ENCODE peak calls at places on chromosome 1, in five cellular contexts. F is midbrain, O is AML-193, G is WTC11, Y is nucleus accumbens. Z is an unnamed sample.

GRCh38 chr1:89629146-89629545 is 3.8 kb upstream of the LRRC8C start:
- DNase-seq in Y (no peak), O (no peak), F (no peak), G (no peak), Z (no peak)

GRCh38 chr1:204623894-204624361 is 61.6 kb downstream of the LRRN2 start:
- DNase-seq in Y (no peak), O (peak; percentile 2), G (peak; percentile 63), F (no peak), Z (peak; percentile 58)

GRCh38 chr1:56302878-56303277 is 276.5 kb downstream of the PLPP3 start:
- DNase-seq in F (no peak), O (no peak), G (no peak), Y (no peak), Z (no peak)

GRCh38 chr1:59926381-59927243 is at the start of gene CYP2J2:
- DNase-seq in F (peak; percentile 82), Y (peak; percentile 79), G (peak; percentile 66), O (no peak), Z (peak; percentile 74)

GRCh38 chr1:9413877-9414213 is 121.2 kb downstream of the SPSB1 start:
- DNase-seq in O (no peak), Y (no peak), F (no peak), G (no peak), Z (no peak)

GRCh38 chr1:232385221-232385620 is 244.7 kb downstream of the SIPA1L2 start:
- DNase-seq in F (no peak), G (no peak), O (no peak), Y (no peak), Z (no peak)

GRCh38 chr1:65075123-65075976 is 72.7 kb upstream of the AK4 start:
- DNase-seq in Y (no peak), F (peak; percentile 29), G (peak; percentile 45), O (peak; percentile 75), Z (peak; percentile 56)

GRCh38 chr1:18840145-18840544 is 19.3 kb downstream of the TAS1R2 start:
- DNase-seq in O (no peak), Y (no peak), G (no peak), F (no peak), Z (no peak)

GRCh38 chr1:192161974-192162373 is 3.7 kb downstream of the RGS18 start:
- DNase-seq in O (no peak), F (no peak), G (no peak), Y (no peak), Z (no peak)

GRCh38 chr1:87963566-87963965 is 634.9 kb downstream of the LMO4 start:
- DNase-seq in F (no peak), G (no peak), Y (no peak), O (no peak), Z (no peak)

GRCh38 chr1:177873238-177873637 is 96.6 kb downstream of the SEC16B start:
- DNase-seq in F (no peak), O (no peak), G (no peak), Y (no peak), Z (no peak)

GRCh38 chr1:21681426-21681825 is 12.3 kb upstream of the RAP1GAP start:
- DNase-seq in O (no peak), Y (no peak), G (no peak), F (no peak), Z (no peak)

GRCh38 chr1:109914587-109915240 is 4.1 kb downstream of the CSF1 start:
- DNase-seq in F (no peak), G (no peak), O (no peak), Y (no peak), Z (no peak)

GRCh38 chr1:12556368-12556930 is 61.6 kb downstream of the DHRS3 start:
- DNase-seq in Y (no peak), F (peak; percentile 45), O (no peak), G (no peak), Z (no peak)

GRCh38 chr1:201745023-201745422 is 83.9 kb upstream of the IPO9 start:
- DNase-seq in G (no peak), O (no peak), F (no peak), Y (no peak), Z (no peak)

GRCh38 chr1:37143818-37144217 is 109.5 kb upstream of the GRIK3 start:
- DNase-seq in F (no peak), Y (no peak), G (peak; percentile 22), O (no peak), Z (peak; percentile 44)

GRCh38 chr1:20727746-20728316 is 4.7 kb downstream of the SH2D5 start:
- DNase-seq in Y (no peak), G (peak; percentile 68), O (no peak), F (no peak), Z (peak; percentile 58)

Z was measured in ecto neural progenitor cell.